ENCODE peak calls at places on chromosome 5, in four cellular contexts. One of them, this sample, is unnamed. For H3K4me1, the result is how much of the 10 kb centered on the place peaks cover.

GRCh38 chr5:139634541-139634940 is 13.6 kb upstream of the CXXC5 start:
- DNase-seq in body of pancreas: no peak
- DNase-seq in ovary: no peak
- DNase-seq in sigmoid colon: peak
- DNase-seq in this sample: no peak

GRCh38 chr5:83006683-83007283 is 70.4 kb downstream of the TMEM167A start:
- DNase-seq in body of pancreas: no peak
- DNase-seq in ovary: no peak
- DNase-seq in sigmoid colon: no peak
- DNase-seq in this sample: no peak

GRCh38 chr5:131082034-131082550 is 83.0 kb downstream of the HINT1 start:
- DNase-seq in body of pancreas: no peak
- DNase-seq in ovary: no peak
- DNase-seq in sigmoid colon: no peak
- DNase-seq in this sample: no peak

GRCh38 chr5:173354645-173355044 is 26.4 kb upstream of the STC2 start:
- DNase-seq in body of pancreas: no peak
- DNase-seq in ovary: no peak
- DNase-seq in sigmoid colon: no peak
- DNase-seq in this sample: no peak

GRCh38 chr5:109322694-109323093 is 87.1 kb downstream of the PJA2 start:
- DNase-seq in body of pancreas: no peak
- DNase-seq in ovary: no peak
- DNase-seq in sigmoid colon: no peak
- DNase-seq in this sample: no peak

GRCh38 chr5:61623401-61624069 is 291.5 kb downstream of the ZSWIM6 start:
- DNase-seq in body of pancreas: no peak
- DNase-seq in ovary: no peak
- DNase-seq in sigmoid colon: no peak
- DNase-seq in this sample: no peak

GRCh38 chr5:72191404-72191803 is 84.1 kb downstream of the MAP1B start:
- DNase-seq in body of pancreas: no peak
- DNase-seq in ovary: no peak
- DNase-seq in sigmoid colon: no peak
- DNase-seq in this sample: no peak

GRCh38 chr5:133122711-133123110 is 70.9 kb downstream of the HSPA4 start:
- DNase-seq in body of pancreas: no peak
- DNase-seq in ovary: no peak
- DNase-seq in sigmoid colon: no peak
- DNase-seq in this sample: no peak

GRCh38 chr5:176870110-176870591 is 29.0 kb downstream of the HK3 start:
- DNase-seq in body of pancreas: no peak
- DNase-seq in ovary: no peak
- DNase-seq in sigmoid colon: no peak
- DNase-seq in this sample: no peak

GRCh38 chr5:54470677-54471076 is 15.2 kb downstream of the HSPB3 start:
- DNase-seq in body of pancreas: no peak
- DNase-seq in ovary: peak
- DNase-seq in sigmoid colon: no peak
- DNase-seq in this sample: no peak

GRCh38 chr5:100827481-100827889 is 75.6 kb downstream of the ST8SIA4 start:
- DNase-seq in body of pancreas: no peak
- DNase-seq in ovary: no peak
- DNase-seq in sigmoid colon: no peak
- DNase-seq in this sample: no peak

GRCh38 chr5:113989278-113989912 is 372.5 kb upstream of the KCNN2 start:
- DNase-seq in body of pancreas: no peak
- DNase-seq in ovary: no peak
- DNase-seq in sigmoid colon: no peak
- DNase-seq in this sample: no peak

GRCh38 chr5:1795506-1795905 is 4.1 kb downstream of the MRPL36 start:
- DNase-seq in body of pancreas: no peak
- DNase-seq in ovary: no peak
- DNase-seq in sigmoid colon: peak
- DNase-seq in this sample: no peak

GRCh38 chr5:138661991-138662434 is 86.8 kb upstream of the HSPA9 start:
- DNase-seq in body of pancreas: no peak
- DNase-seq in ovary: no peak
- DNase-seq in sigmoid colon: no peak
- DNase-seq in this sample: no peak

GRCh38 chr5:83632874-83633273 is 87.8 kb downstream of the HAPLN1 start:
- DNase-seq in body of pancreas: no peak
- DNase-seq in ovary: no peak
- DNase-seq in sigmoid colon: no peak
- DNase-seq in this sample: no peak

GRCh38 chr5:19314840-19315239 is 673.2 kb downstream of the CDH18 start:
- DNase-seq in body of pancreas: no peak
- DNase-seq in ovary: no peak
- DNase-seq in sigmoid colon: no peak
- DNase-seq in this sample: no peak

GRCh38 chr5:128014578-128014977 is 69.0 kb upstream of the SLC12A2 start:
- DNase-seq in body of pancreas: no peak
- DNase-seq in ovary: no peak
- DNase-seq in sigmoid colon: no peak
- DNase-seq in this sample: no peak

GRCh38 chr5:59021286-59021673 is 438.4 kb downstream of the RAB3C start:
- DNase-seq in body of pancreas: no peak
- DNase-seq in ovary: no peak
- DNase-seq in sigmoid colon: no peak
- DNase-seq in this sample: no peak

GRCh38 chr5:139185589-139185988 is 12.6 kb downstream of the SIL1 start:
- DNase-seq in body of pancreas: no peak
- DNase-seq in ovary: no peak
- DNase-seq in sigmoid colon: no peak
- DNase-seq in this sample: no peak

GRCh38 chr5:128536229-128536860 is 1.7 kb downstream of the FBN2 start:
- DNase-seq in body of pancreas: no peak
- DNase-seq in ovary: no peak
- DNase-seq in sigmoid colon: no peak
- DNase-seq in this sample: no peak

GRCh38 chr5:94691947-94692346 is 73.5 kb downstream of the SLF1 start:
- DNase-seq in body of pancreas: no peak
- DNase-seq in ovary: no peak
- DNase-seq in sigmoid colon: no peak
- DNase-seq in this sample: no peak

GRCh38 chr5:175288048-175288621 is 155.8 kb downstream of the DRD1 start:
- DNase-seq in body of pancreas: no peak
- DNase-seq in ovary: no peak
- DNase-seq in sigmoid colon: no peak
- DNase-seq in this sample: no peak

GRCh38 chr5:429453-430188 is 13.4 kb upstream of the EXOC3 start:
- DNase-seq in body of pancreas: no peak
- DNase-seq in ovary: peak
- DNase-seq in sigmoid colon: peak
- DNase-seq in this sample: no peak

GRCh38 chr5:78916044-78916443 is 69.1 kb downstream of the ARSB start:
- DNase-seq in body of pancreas: no peak
- DNase-seq in ovary: no peak
- DNase-seq in sigmoid colon: no peak
- DNase-seq in this sample: peak

GRCh38 chr5:59608745-59609144 is 284.8 kb downstream of the PDE4D start:
- DNase-seq in body of pancreas: no peak
- DNase-seq in ovary: no peak
- DNase-seq in sigmoid colon: no peak
- DNase-seq in this sample: no peak

GRCh38 chr5:149271717-149272558 is at the start of gene AFAP1L1:
- DNase-seq in body of pancreas: peak
- DNase-seq in ovary: peak
- DNase-seq in sigmoid colon: peak
- DNase-seq in this sample: peak

GRCh38 chr5:172901012-172901780 is 58.0 kb upstream of the RPL26L1 start:
- DNase-seq in body of pancreas: peak
- DNase-seq in ovary: peak
- DNase-seq in sigmoid colon: peak
- DNase-seq in this sample: peak

GRCh38 chr5:17081142-17081541 is 136.3 kb upstream of the BASP1 start:
- DNase-seq in body of pancreas: no peak
- DNase-seq in ovary: no peak
- DNase-seq in sigmoid colon: no peak
- DNase-seq in this sample: no peak

GRCh38 chr5:71782771-71783770 is 64.0 kb downstream of the CARTPT start:
- DNase-seq in body of pancreas: peak
- DNase-seq in ovary: peak
- DNase-seq in sigmoid colon: peak
- DNase-seq in this sample: peak

DNA sequence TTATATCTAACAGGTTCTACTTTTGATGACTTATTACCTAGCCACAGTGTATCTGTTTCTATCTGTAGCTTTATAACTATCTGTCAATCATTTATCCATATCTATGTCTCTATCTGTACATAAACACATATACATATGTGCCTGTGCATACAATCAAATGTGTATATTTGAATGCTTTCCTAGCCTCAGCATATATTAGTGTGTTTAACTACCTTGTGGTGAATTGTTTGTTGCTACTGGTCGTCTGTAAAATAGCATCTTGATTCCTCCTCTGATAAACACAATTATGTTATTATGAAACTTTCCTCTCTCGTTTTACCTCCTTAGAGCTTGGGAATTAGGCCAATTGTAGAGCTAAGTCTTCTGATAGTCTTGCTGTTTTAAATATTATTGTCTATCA is 44.4 kb downstream of the PARP8 start:
- DNase-seq in body of pancreas: no peak
- DNase-seq in ovary: no peak
- DNase-seq in sigmoid colon: no peak
- DNase-seq in this sample: no peak
- H3K27ac ChIP-seq in body of pancreas: peak
- H3K27ac ChIP-seq in ovary: no peak
- H3K27ac ChIP-seq in sigmoid colon: no peak
- H3K27ac ChIP-seq in this sample: no peak

GRCh38 chr5:150499437-150499956 is 8.4 kb upstream of the NDST1 start:
- DNase-seq in body of pancreas: no peak
- DNase-seq in ovary: no peak
- DNase-seq in sigmoid colon: no peak
- DNase-seq in this sample: no peak

GRCh38 chr5:150498971-150499370 is 9.0 kb upstream of the NDST1 start:
- DNase-seq in body of pancreas: no peak
- DNase-seq in ovary: no peak
- DNase-seq in sigmoid colon: no peak
- DNase-seq in this sample: no peak

GRCh38 chr5:150497274-150497988 is 10.5 kb upstream of the NDST1 start:
- DNase-seq in body of pancreas: no peak
- DNase-seq in ovary: peak
- DNase-seq in sigmoid colon: peak
- DNase-seq in this sample: peak

GRCh38 chr5:150497989-150498317 is 10.0 kb upstream of the NDST1 start:
- DNase-seq in body of pancreas: no peak
- DNase-seq in ovary: no peak
- DNase-seq in sigmoid colon: no peak
- DNase-seq in this sample: no peak

GRCh38 chr5:150498501-150498900 is 9.4 kb upstream of the NDST1 start:
- DNase-seq in body of pancreas: no peak
- DNase-seq in ovary: no peak
- DNase-seq in sigmoid colon: no peak
- DNase-seq in this sample: no peak
- H3K4me1 ChIP-seq in body of pancreas: half or more
- H3K4me1 ChIP-seq in ovary: under half
- H3K4me1 ChIP-seq in sigmoid colon: half or more
- H3K4me1 ChIP-seq in this sample: under half

GRCh38 chr5:146203011-146203871 is at the start of gene RBM27:
- DNase-seq in body of pancreas: peak
- DNase-seq in ovary: peak
- DNase-seq in sigmoid colon: peak
- DNase-seq in this sample: peak
- TF ChIP-seq POLR2A in body of pancreas: peak
- TF ChIP-seq POLR2A in ovary: peak
- TF ChIP-seq POLR2A in sigmoid colon: peak
- TF ChIP-seq POLR2A in this sample: peak

DNA sequence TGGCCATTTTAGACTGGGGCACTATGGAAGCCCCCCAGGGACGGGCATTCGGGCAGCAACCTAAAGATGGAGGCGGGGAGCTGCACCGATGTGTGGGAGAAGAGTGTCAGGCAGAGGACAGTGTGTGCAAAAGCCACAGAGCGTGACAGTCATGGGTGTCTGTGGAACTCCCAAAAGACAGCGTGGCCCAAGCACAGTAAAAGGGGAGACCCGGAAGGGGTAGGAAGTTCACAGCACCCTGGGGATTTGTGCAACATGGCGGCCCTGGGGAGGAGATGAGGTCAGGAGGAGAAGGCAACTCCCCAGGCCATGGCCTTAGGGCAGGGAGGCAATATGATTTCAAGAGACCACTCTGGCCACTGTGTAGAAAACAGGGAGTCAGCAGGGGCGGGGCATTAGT is 38.9 kb upstream of the FGF1 start:
- DNase-seq in body of pancreas: no peak
- DNase-seq in ovary: no peak
- DNase-seq in sigmoid colon: no peak
- DNase-seq in this sample: no peak
- H3K27ac ChIP-seq in body of pancreas: no peak
- H3K27ac ChIP-seq in ovary: no peak
- H3K27ac ChIP-seq in sigmoid colon: no peak
- H3K27ac ChIP-seq in this sample: no peak